ENCODE peak calls at places on chromosomes 13 and 19, in eight cellular contexts. P, X, G, D, E, Z, M and T are unnamed samples.

GRCh38 chr19:3178973-3179738 is 587 bp downstream of the S1PR4 start:
- DNase-seq in P (no peak), X (no peak), G (no peak), D (no peak), E (no peak), Z (peak; percentile 47), M (no peak), T (no peak)

GRCh38 chr19:11322269-11323024 is 17.0 kb downstream of the RAB3D start:
- DNase-seq in P (no peak), X (no peak), G (peak; percentile 37), D (no peak), E (peak; percentile 46), Z (no peak), M (no peak), T (no peak)

GRCh38 chr13:106612688-106613087 is 44.8 kb upstream of the ARGLU1 start:
- DNase-seq in P (peak; percentile 51), X (no peak), G (peak; percentile 59), D (peak; percentile 96), E (no peak), Z (no peak), M (no peak), T (peak; percentile 82)

GRCh38 chr13:48478401-48478800 is 54.5 kb downstream of the RCBTB2 start:
- DNase-seq in P (no peak), X (no peak), G (peak; percentile 47), D (no peak), E (no peak), Z (no peak), M (no peak), T (no peak)

GRCh38 chr13:79270859-79271258 is 135.2 kb downstream of the RBM26 start:
- DNase-seq in P (no peak), X (no peak), G (no peak), D (no peak), E (no peak), Z (no peak), M (no peak), T (no peak)

GRCh38 chr13:44292545-44292944 is 81.1 kb upstream of the SERP2 start:
- DNase-seq in P (no peak), X (no peak), G (no peak), D (no peak), E (no peak), Z (no peak), M (no peak), T (no peak)

GRCh38 chr19:29680447-29680846 is 15.2 kb downstream of the PLEKHF1 start:
- DNase-seq in P (no peak), X (no peak), G (no peak), D (no peak), E (no peak), Z (no peak), M (no peak), T (no peak)

GRCh38 chr19:17647071-17648020 is 40.8 kb downstream of the UNC13A start:
- DNase-seq in P (no peak), X (no peak), G (no peak), D (no peak), E (no peak), Z (peak; percentile 57), M (no peak), T (no peak)

GRCh38 chr13:44576396-44577235 is 486 bp upstream of the TSC22D1 start:
- DNase-seq in P (peak; percentile 42), X (peak; percentile 24), G (no peak), D (no peak), E (no peak), Z (no peak), M (peak; percentile 7), T (no peak)

GRCh38 chr13:26052136-26052736 is 420 bp upstream of the SHISA2 start:
- DNase-seq in P (no peak), X (no peak), G (no peak), D (no peak), E (no peak), Z (no peak), M (no peak), T (no peak)
- H3K4me1 ChIP-seq in P (no peaks in the 10 kb centered on the region), X (no peaks in the 10 kb centered on the region), G (no peaks in the 10 kb centered on the region), D (peaks cover 6% of the 10 kb centered on the region), E (no peaks in the 10 kb centered on the region), Z (peaks cover 4% of the 10 kb centered on the region), M (no peaks in the 10 kb centered on the region), T (no peaks in the 10 kb centered on the region)

DNA sequence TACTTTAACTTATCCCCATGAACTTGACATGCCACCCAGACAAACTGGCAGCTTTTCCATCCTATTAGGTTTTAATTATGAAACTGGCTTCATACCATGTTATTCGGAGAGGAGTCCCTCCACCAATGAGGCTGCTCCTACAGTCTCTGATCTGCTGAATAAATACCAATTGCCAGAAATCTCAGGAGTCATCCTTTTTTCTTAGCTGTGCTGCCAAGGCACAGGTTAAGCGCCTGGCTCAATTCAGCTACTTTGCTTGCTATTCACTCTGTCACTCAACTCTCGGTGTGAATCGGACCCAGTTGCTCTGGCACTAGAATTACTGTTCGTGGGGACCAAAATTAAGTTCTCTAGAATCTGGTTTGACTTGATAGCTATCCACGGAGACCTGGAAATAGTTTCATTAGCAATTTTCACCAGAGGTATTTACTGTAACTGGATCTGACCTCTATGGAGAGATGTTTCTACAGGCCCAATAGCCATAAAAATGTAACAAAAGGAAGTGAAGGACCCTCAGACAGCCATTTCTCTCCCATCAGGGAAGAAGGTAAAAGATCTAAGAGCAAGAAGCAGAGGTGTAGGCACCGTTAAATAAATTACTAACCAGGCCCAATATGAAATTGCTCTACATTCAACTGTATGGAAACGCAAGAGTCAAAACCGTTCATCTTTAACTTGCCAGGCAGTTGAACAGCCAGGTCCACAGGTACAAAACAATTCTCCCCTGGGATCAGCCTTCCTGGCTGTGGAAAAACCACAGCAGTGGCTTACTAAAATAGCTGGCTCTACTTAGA is 5.4 kb downstream of the ZC3H4 start:
- DNase-seq in P (no peak), X (no peak), G (peak; percentile 29), D (no peak), E (no peak), Z (no peak), M (no peak), T (no peak)
- H3K4me1 ChIP-seq in P (peaks cover 25% of the 10 kb centered on the region), X (peaks cover 28% of the 10 kb centered on the region), G (peaks cover 25% of the 10 kb centered on the region), D (peaks cover 43% of the 10 kb centered on the region), E (peaks cover 49% of the 10 kb centered on the region), Z (peaks cover 11% of the 10 kb centered on the region), M (peaks cover 2% of the 10 kb centered on the region), T (peaks cover 48% of the 10 kb centered on the region)

DNA sequence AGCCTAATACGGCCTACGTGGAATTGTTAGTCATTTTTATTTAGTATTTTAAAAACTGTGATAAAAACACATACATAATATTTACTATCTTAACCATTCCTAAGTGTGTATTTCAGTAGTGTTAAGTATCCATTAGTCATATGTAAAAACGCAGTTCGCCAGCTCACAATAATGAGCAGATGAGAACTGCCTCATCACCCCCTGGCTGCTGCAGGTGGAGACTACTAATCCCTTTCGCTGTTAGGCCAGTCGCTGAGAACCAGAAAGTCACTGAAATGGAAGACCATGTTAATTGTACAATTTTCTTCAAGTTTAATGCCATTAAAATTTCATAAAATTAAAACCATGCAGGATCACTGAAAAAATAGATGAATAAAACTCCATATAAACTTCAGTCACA is 1.6 kb downstream of the ESD start:
- DNase-seq in P (no peak), X (no peak), G (no peak), D (no peak), E (no peak), Z (no peak), M (no peak), T (no peak)
- H3K4me1 ChIP-seq in P (peaks cover 10% of the 10 kb centered on the region), X (peaks cover 27% of the 10 kb centered on the region), G (peaks cover 5% of the 10 kb centered on the region), D (peaks cover 33% of the 10 kb centered on the region), E (peaks cover 12% of the 10 kb centered on the region), Z (peaks cover 4% of the 10 kb centered on the region), M (peaks cover 3% of the 10 kb centered on the region), T (peaks cover 19% of the 10 kb centered on the region)

DNA sequence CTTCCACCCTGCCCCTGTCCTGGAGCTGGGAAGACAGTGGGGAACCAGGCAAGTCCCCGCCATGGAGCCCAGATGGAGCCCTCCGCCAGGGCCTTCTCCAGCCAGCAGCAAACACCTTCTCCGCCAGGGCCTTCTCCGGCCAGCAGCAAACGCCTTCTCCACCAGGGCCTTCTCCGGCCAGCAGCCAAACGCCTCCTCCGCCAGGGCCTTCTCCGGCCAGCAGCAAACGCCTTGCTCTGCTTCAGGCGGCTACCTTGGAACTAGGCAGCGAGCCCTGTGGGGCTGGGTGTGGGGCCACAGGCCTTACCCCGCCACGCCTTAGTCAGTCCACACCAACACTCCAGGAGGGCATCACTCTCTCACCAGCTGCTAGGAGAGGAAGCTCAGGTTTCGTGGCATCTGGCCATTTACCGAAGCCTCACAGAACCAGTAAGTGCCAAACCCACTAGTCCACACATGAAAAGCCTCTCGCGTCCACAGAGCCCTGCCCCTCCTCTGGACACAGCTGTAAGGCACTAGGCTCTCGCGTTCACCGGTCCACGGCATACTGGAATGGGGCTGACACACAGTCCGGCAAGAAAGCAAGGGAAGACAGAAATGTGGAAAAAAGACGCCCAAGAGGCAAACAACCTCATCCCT is 41.0 kb downstream of the MLLT1 start:
- DNase-seq in P (peak; percentile 14), X (no peak), G (peak; percentile 34), D (no peak), E (no peak), Z (no peak), M (peak; percentile 61), T (peak; percentile 29)
- H3K4me1 ChIP-seq in P (peaks cover 60% of the 10 kb centered on the region), X (peaks cover 31% of the 10 kb centered on the region), G (peaks cover 28% of the 10 kb centered on the region), D (peaks cover 53% of the 10 kb centered on the region), E (no peaks in the 10 kb centered on the region), Z (no peaks in the 10 kb centered on the region), M (peaks cover 68% of the 10 kb centered on the region), T (no peaks in the 10 kb centered on the region)

GRCh38 chr19:31114585-31114984 is 234.7 kb downstream of the TSHZ3 start:
- DNase-seq in P (no peak), X (no peak), G (no peak), D (no peak), E (no peak), Z (no peak), M (no peak), T (no peak)
- H3K4me1 ChIP-seq in P (no peaks in the 10 kb centered on the region), X (no peaks in the 10 kb centered on the region), G (peaks cover 2% of the 10 kb centered on the region), D (no peaks in the 10 kb centered on the region), E (no peaks in the 10 kb centered on the region), Z (no peaks in the 10 kb centered on the region), M (no peaks in the 10 kb centered on the region), T (no peaks in the 10 kb centered on the region)

GRCh38 chr13:97276862-97277269 is 54.7 kb downstream of the MBNL2 start:
- DNase-seq in P (no peak), X (no peak), G (no peak), D (no peak), E (no peak), Z (no peak), M (no peak), T (no peak)
- H3K4me1 ChIP-seq in P (peaks cover 5% of the 10 kb centered on the region), X (peaks cover 76% of the 10 kb centered on the region), G (peaks cover 35% of the 10 kb centered on the region), D (peaks cover 86% of the 10 kb centered on the region), E (peaks cover 74% of the 10 kb centered on the region), Z (no peaks in the 10 kb centered on the region), M (peaks cover 13% of the 10 kb centered on the region), T (no peaks in the 10 kb centered on the region)